ENCODE peak calls at places on chromosome 12, in nine cellular contexts. G is heart left ventricle, H is pancreas, U is heart right ventricle, N is tibial artery, C is neural progenitor cell, R is HCT116, Y is cardiac muscle cell, I is PC-3. Z is an unnamed sample. For H3K27me3, the result is how much of the 10 kb centered on the place peaks cover.

GRCh38 chr12:77047341-77048202 is 17.8 kb downstream of the E2F7 start:
- DNase-seq in R (no peak), Y (no peak), G (no peak), C (no peak), N (no peak), U (no peak), I (no peak), H (no peak), Z (no peak)

GRCh38 chr12:85662209-85662607 is 174.0 kb downstream of the RASSF9 start:
- DNase-seq in I (no peak), H (no peak), U (no peak), C (no peak), G (no peak), R (no peak), N (no peak), Y (no peak), Z (no peak)

GRCh38 chr12:116222358-116222757 is 55.1 kb downstream of the MED13L start:
- DNase-seq in H (peak), I (peak), Y (no peak), C (no peak), G (peak), U (no peak), R (peak), N (peak), Z (no peak)

GRCh38 chr12:110281549-110282342 is 699 bp downstream of the ATP2A2 start:
- DNase-seq in Y (peak), G (peak), C (no peak), U (peak), H (peak), R (no peak), I (peak), N (peak), Z (no peak)

GRCh38 chr12:88006351-88006750 is 22.9 kb downstream of the C12orf50 start:
- DNase-seq in R (no peak), U (no peak), Y (no peak), H (no peak), I (no peak), G (no peak), N (no peak), C (no peak), Z (no peak)

GRCh38 chr12:8644345-8645248 is 18.0 kb downstream of the MFAP5 start:
- DNase-seq in H (no peak), I (no peak), U (no peak), C (no peak), N (no peak), Y (no peak), R (no peak), G (no peak), Z (no peak)

GRCh38 chr12:112638420-112638819 is 153.1 kb upstream of the RPH3A start:
- DNase-seq in R (no peak), Y (no peak), N (no peak), C (no peak), U (no peak), H (no peak), I (no peak), G (no peak), Z (no peak)

GRCh38 chr12:115941362-115941761 is 336.1 kb downstream of the MED13L start:
- DNase-seq in Y (no peak), R (no peak), C (no peak), U (no peak), I (peak), G (no peak), H (no peak), N (no peak), Z (no peak)

GRCh38 chr12:9027156-9027555 is 37.8 kb downstream of the KLRG1 start:
- DNase-seq in H (no peak), R (no peak), Y (no peak), C (no peak), I (no peak), N (no peak), G (no peak), U (no peak), Z (no peak)

GRCh38 chr12:120466560-120467315 is 2.8 kb downstream of the SRSF9 start:
- DNase-seq in C (peak), I (peak), Y (peak), G (no peak), N (no peak), U (no peak), R (peak), H (peak), Z (no peak)
- TF ChIP-seq CTCF in C (peak), I (peak), Y (peak), G (peak), N (peak), U (peak), R (peak), H (peak), Z (peak)

DNA sequence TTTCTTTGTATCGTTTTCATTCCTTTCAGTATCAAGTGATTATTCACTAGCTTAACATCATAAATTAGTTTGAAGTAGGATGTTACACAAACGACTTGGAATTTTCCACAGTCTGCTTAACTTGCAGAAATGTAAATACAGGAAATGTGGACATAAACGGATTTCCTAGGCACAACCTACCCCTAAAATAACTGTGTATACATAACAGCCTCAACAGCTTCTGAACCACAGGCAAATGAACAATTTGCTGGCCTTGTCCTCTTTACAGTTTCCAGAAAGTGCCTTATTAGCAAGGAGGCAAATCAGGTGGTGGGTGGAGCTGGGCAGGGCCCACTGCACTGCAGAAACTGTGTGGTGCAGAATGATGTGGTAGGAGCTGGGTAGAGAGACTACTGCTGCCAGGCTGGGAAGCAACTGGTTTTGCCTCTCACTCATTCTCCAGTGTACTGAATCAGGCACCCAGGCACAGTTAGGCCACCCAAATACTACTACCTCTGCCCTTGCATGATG is 14.1 kb downstream of the DRAM1 start:
- DNase-seq in N (peak), Y (no peak), H (no peak), C (no peak), U (no peak), I (peak), R (no peak), G (no peak), Z (no peak)
- H3K27ac ChIP-seq in N (peak), Y (no peak), H (peak), C (no peak), U (no peak), I (peak), R (no peak), G (no peak), Z (no peak)

GRCh38 chr12:122870163-122870842 is 25.6 kb downstream of the VPS37B start:
- DNase-seq in H (peak), N (no peak), G (peak), Y (no peak), U (no peak), R (no peak), I (no peak), C (no peak), Z (no peak)

GRCh38 chr12:122868471-122869177 is 27.3 kb downstream of the VPS37B start:
- DNase-seq in H (peak), I (no peak), R (no peak), Y (no peak), G (peak), C (no peak), U (no peak), N (no peak), Z (peak)

GRCh38 chr12:122867701-122868461 is 28.0 kb downstream of the VPS37B start:
- DNase-seq in Y (no peak), U (peak), I (peak), C (peak), H (peak), N (no peak), G (peak), R (no peak), Z (peak)

GRCh38 chr12:122870867-122871664 is 24.9 kb downstream of the VPS37B start:
- DNase-seq in U (no peak), N (no peak), I (no peak), R (no peak), G (peak), Y (no peak), H (peak), C (peak), Z (peak)

DNA sequence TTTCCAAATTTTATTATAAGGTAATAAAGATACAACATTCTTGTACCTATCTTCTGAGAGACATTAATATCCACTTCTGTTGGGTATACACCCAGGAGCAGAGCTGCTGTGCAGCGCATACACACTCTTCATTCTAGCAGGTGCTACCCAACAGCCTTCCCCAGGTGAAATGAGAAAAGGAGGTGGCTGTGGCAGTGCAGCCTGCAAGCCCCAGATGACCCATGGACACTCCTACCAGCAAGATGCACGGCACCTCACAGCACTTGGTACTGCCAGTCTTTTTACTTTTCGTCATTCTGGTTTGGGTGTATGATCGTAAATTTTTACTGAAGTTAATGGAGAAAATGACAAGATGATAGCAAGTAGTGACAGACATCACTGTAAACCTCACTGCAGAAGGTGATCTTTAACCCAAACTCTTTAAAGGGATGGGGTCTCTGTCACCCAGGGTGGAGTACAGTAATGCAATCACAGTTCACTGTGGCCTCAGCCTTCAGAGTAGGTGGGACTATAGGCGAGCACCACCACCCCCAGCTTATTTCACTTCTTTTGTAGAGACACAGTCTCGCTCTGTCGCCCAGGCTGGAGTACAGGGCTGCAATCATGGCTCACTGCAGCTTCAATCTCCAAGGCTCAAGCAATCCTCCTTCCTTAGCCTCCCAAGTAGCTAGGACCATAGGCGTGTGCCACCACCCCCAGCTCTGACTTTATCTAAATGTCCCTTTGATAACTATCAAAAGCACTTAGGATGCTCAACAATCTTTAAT is 26.5 kb downstream of the VPS37B start:
- DNase-seq in N (no peak), C (no peak), G (peak), H (no peak), U (no peak), R (no peak), Y (no peak), I (no peak), Z (no peak)
- H3K27me3 ChIP-seq in N (under half), C (half or more), G (under half), H (under half), U (under half), R (under half), Y (under half), I (under half), Z (under half)

GRCh38 chr12:7065073-7065623 is 4.6 kb downstream of the C1S start:
- DNase-seq in Y (no peak), C (no peak), U (no peak), G (no peak), H (no peak), R (no peak), I (no peak), N (no peak), Z (no peak)
- TF ChIP-seq CTCF in Y (no peak), C (no peak), U (no peak), G (no peak), H (no peak), R (no peak), I (no peak), N (no peak), Z (no peak)

GRCh38 chr12:47602330-47602729 is 103.5 kb downstream of the RPAP3 start:
- DNase-seq in H (no peak), U (no peak), Y (no peak), I (no peak), C (no peak), R (no peak), G (no peak), N (no peak), Z (no peak)
- H3K27ac ChIP-seq in H (no peak), U (no peak), Y (no peak), I (no peak), C (no peak), R (no peak), G (no peak), N (no peak), Z (no peak)

DNA sequence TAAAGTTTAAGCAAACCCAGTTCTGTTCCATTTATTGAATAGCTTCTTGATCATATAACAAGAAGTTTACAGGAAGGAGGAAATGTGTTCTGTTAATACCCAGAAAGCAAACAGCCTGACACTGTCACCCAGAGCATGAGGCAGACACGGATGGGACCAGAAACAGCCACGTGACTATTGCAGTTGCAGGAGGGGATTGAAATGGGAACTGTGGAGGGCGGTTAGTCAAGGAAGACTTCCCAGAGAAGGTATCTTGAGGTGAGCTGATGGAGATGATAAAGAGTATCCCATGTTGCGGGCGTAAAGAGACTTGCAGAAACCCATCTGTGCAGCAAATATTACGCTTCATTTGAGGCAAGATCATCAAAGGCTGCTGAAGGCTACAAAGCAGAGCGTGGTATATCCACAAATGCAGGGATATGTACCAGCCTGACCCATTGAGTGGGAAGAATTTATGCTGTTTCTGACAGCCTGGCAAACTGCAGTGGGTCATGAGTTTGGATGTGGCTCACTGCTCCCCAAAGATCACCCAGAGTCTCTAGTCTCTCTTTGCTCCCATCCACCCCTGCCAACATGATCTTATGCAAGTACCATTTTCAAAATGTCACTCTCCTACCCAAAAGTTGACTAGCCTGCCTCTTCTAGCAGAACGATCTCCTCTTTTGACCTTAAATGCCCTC is 20.7 kb downstream of the KRT76 start:
- DNase-seq in H (no peak), C (no peak), Y (no peak), R (no peak), I (no peak), G (no peak), U (no peak), N (no peak), Z (no peak)
- H3K27me3 ChIP-seq in H (under half), C (under half), Y (under half), R (half or more), I (under half), G (under half), U (under half), N (under half), Z (under half)